ENCODE peak calls at places on chromosome 6, in six cellular contexts. V is NCI-H1417 treated with DMSO at 0.1 percent for 48 hours, N is putamen, Q is Calu3, L is HEK293T, I is HT1080. G is an unnamed sample.

GRCh38 chr6:124881898-124882579 is 80.2 kb upstream of the RNF217 start:
- DNase-seq in I (no peak), L (no peak), Q (no peak), N (no peak), V (no peak), G (no peak)

GRCh38 chr6:118780728-118781127 is 113.2 kb upstream of the ASF1A start:
- DNase-seq in N (no peak), I (no peak), L (no peak), V (no peak), Q (no peak), G (no peak)

GRCh38 chr6:160132776-160133338 is 11.2 kb downstream of the SLC22A1 start:
- DNase-seq in V (no peak), Q (no peak), L (no peak), N (no peak), I (no peak), G (no peak)

GRCh38 chr6:146582857-146583256 is 15.9 kb upstream of the ADGB start:
- DNase-seq in I (no peak), V (no peak), Q (no peak), N (no peak), L (no peak), G (peak; percentile 1)

GRCh38 chr6:54286141-54286540 is 22.1 kb upstream of the TINAG start:
- DNase-seq in L (no peak), I (no peak), V (no peak), N (no peak), Q (no peak), G (no peak)

GRCh38 chr6:5260111-5260620 is 584 bp downstream of the LYRM4 start:
- DNase-seq in Q (peak; percentile 60), N (peak; percentile 58), V (no peak), I (peak; percentile 45), L (peak; percentile 76), G (peak; percentile 74)

GRCh38 chr6:11766589-11767450 is 11.8 kb downstream of the ADTRP start:
- DNase-seq in V (no peak), I (peak; percentile 97), L (no peak), Q (peak; percentile 38), N (no peak), G (no peak)

GRCh38 chr6:34001706-34002645 is 143.9 kb downstream of the GRM4 start:
- DNase-seq in I (no peak), Q (no peak), L (no peak), V (no peak), N (no peak), G (no peak)

GRCh38 chr6:35080821-35081425 is 60.2 kb downstream of the TCP11 start:
- DNase-seq in I (no peak), L (no peak), N (no peak), V (no peak), Q (no peak), G (no peak)

GRCh38 chr6:38117281-38117680 is 297.8 kb downstream of the ZFAND3 start:
- DNase-seq in N (no peak), V (no peak), I (peak; percentile 58), Q (no peak), L (no peak), G (no peak)

GRCh38 chr6:41936073-41936837 is 5.4 kb downstream of the CCND3 start:
- DNase-seq in V (no peak), N (peak; percentile 90), L (peak; percentile 74), Q (peak; percentile 80), I (peak; percentile 88), G (peak; percentile 47)

GRCh38 chr6:5998236-5998635 is 8.5 kb downstream of the NRN1 start:
- DNase-seq in Q (no peak), I (no peak), N (no peak), L (no peak), V (no peak), G (no peak)

GRCh38 chr6:147063469-147064031 is 140.7 kb upstream of the STXBP5 start:
- DNase-seq in V (no peak), L (no peak), I (peak; percentile 91), Q (peak; percentile 1), N (no peak), G (no peak)

GRCh38 chr6:34391023-34391485 is 1.4 kb downstream of the NUDT3 start:
- DNase-seq in I (peak; percentile 65), V (no peak), L (peak; percentile 32), Q (peak; percentile 47), N (no peak), G (peak; percentile 63)

GRCh38 chr6:128567029-128567428 is 46.6 kb upstream of the PTPRK start:
- DNase-seq in L (no peak), I (peak; percentile 13), V (no peak), Q (no peak), N (no peak), G (no peak)

GRCh38 chr6:140371360-140371870 is 997.0 kb upstream of the CITED2 start:
- DNase-seq in V (no peak), Q (no peak), I (no peak), L (no peak), N (no peak), G (no peak)

GRCh38 chr6:160063771-160064413 is 57.7 kb upstream of the SLC22A1 start:
- DNase-seq in Q (no peak), L (no peak), V (no peak), I (no peak), N (no peak), G (no peak)

GRCh38 chr6:105015482-105015881 is 58.6 kb downstream of the LIN28B start:
- DNase-seq in Q (no peak), I (peak; percentile 17), L (no peak), N (no peak), V (no peak), G (no peak)

GRCh38 chr6:11845664-11846577 is 67.3 kb upstream of the ADTRP start:
- DNase-seq in N (no peak), I (no peak), V (no peak), Q (peak; percentile 28), L (no peak), G (no peak)

GRCh38 chr6:96897396-96898240 is at the start of gene NDUFAF4:
- DNase-seq in V (peak; percentile 63), L (peak; percentile 95), I (peak; percentile 90), Q (peak; percentile 96), N (peak; percentile 95), G (peak; percentile 98)

GRCh38 chr6:143811492-143812157 is 31.5 kb upstream of the LTV1 start:
- DNase-seq in L (no peak), Q (no peak), I (no peak), V (no peak), N (no peak), G (no peak)

GRCh38 chr6:126614642-126615504 is 275.0 kb downstream of the CENPW start:
- DNase-seq in Q (peak; percentile 9), L (no peak), I (peak; percentile 11), V (no peak), N (no peak), G (peak; percentile 15)

GRCh38 chr6:133609404-133610270 is 279.3 kb upstream of the TCF21 start:
- DNase-seq in I (peak; percentile 100), N (no peak), Q (peak; percentile 77), L (no peak), V (no peak), G (no peak)

GRCh38 chr6:26043389-26044139 is 43.7 kb upstream of the HFE start:
- DNase-seq in Q (peak; percentile 64), N (peak; percentile 90), L (no peak), I (peak; percentile 96), V (peak; percentile 78), G (no peak)

GRCh38 chr6:100633096-100633766 is 168.5 kb upstream of the SIM1 start:
- DNase-seq in L (no peak), N (peak; percentile 53), Q (peak; percentile 35), I (peak; percentile 84), V (no peak), G (no peak)

GRCh38 chr6:3228046-3228671 is 706 bp upstream of the TUBB2B start:
- DNase-seq in L (no peak), I (no peak), N (no peak), V (peak; percentile 69), Q (no peak), G (peak; percentile 94)

GRCh38 chr6:162670345-162670744 is 57.2 kb downstream of the PRKN start:
- DNase-seq in Q (no peak), I (no peak), V (no peak), L (no peak), N (no peak), G (no peak)

G was measured in NCI-H526.